ENCODE peak calls at places on chromosome 3, in ten cellular contexts. One of them, this sample, is unnamed.

GRCh38 chr3:173630849-173631248 is 233.3 kb downstream of the NLGN1 start:
- DNase-seq in substantia nigra: no peak
- DNase-seq in activated CD8-positive, alpha-beta memory T cell treated with anti-CD3 and anti-CD28 coated beads for 1 hour: no peak
- DNase-seq in non-pigmented ciliary epithelial cell: no peak
- DNase-seq in T-cell: no peak
- DNase-seq in Caki2: no peak
- DNase-seq in CD8-positive, alpha-beta T cell: no peak
- DNase-seq in ureter: no peak
- DNase-seq in right lobe of liver: no peak
- DNase-seq in HCEC 1CT: no peak
- DNase-seq in this sample: no peak

GRCh38 chr3:161389445-161390036 is 18.2 kb upstream of the SPTSSB start:
- DNase-seq in CD8-positive, alpha-beta T cell: no peak
- DNase-seq in T-cell: no peak
- DNase-seq in ureter: no peak
- DNase-seq in HCEC 1CT: no peak
- DNase-seq in activated CD8-positive, alpha-beta memory T cell treated with anti-CD3 and anti-CD28 coated beads for 1 hour: no peak
- DNase-seq in non-pigmented ciliary epithelial cell: no peak
- DNase-seq in Caki2: no peak
- DNase-seq in substantia nigra: no peak
- DNase-seq in right lobe of liver: no peak
- DNase-seq in this sample: no peak

GRCh38 chr3:186882881-186883685 is 40.6 kb downstream of the ADIPOQ start:
- DNase-seq in HCEC 1CT: peak
- DNase-seq in right lobe of liver: no peak
- DNase-seq in CD8-positive, alpha-beta T cell: no peak
- DNase-seq in substantia nigra: no peak
- DNase-seq in Caki2: peak
- DNase-seq in non-pigmented ciliary epithelial cell: peak
- DNase-seq in ureter: no peak
- DNase-seq in activated CD8-positive, alpha-beta memory T cell treated with anti-CD3 and anti-CD28 coated beads for 1 hour: no peak
- DNase-seq in T-cell: no peak
- DNase-seq in this sample: no peak

GRCh38 chr3:99708207-99708745 is 69.9 kb downstream of the COL8A1 start:
- DNase-seq in CD8-positive, alpha-beta T cell: no peak
- DNase-seq in right lobe of liver: no peak
- DNase-seq in ureter: no peak
- DNase-seq in Caki2: no peak
- DNase-seq in HCEC 1CT: no peak
- DNase-seq in T-cell: no peak
- DNase-seq in non-pigmented ciliary epithelial cell: no peak
- DNase-seq in activated CD8-positive, alpha-beta memory T cell treated with anti-CD3 and anti-CD28 coated beads for 1 hour: no peak
- DNase-seq in substantia nigra: no peak
- DNase-seq in this sample: no peak

GRCh38 chr3:101973163-101973505 is 123.8 kb downstream of the NFKBIZ start:
- DNase-seq in HCEC 1CT: no peak
- DNase-seq in Caki2: no peak
- DNase-seq in substantia nigra: no peak
- DNase-seq in ureter: no peak
- DNase-seq in non-pigmented ciliary epithelial cell: no peak
- DNase-seq in CD8-positive, alpha-beta T cell: no peak
- DNase-seq in T-cell: no peak
- DNase-seq in activated CD8-positive, alpha-beta memory T cell treated with anti-CD3 and anti-CD28 coated beads for 1 hour: no peak
- DNase-seq in right lobe of liver: no peak
- DNase-seq in this sample: no peak

GRCh38 chr3:104578558-104578957 is 788.2 kb upstream of the ALCAM start:
- DNase-seq in ureter: no peak
- DNase-seq in CD8-positive, alpha-beta T cell: no peak
- DNase-seq in non-pigmented ciliary epithelial cell: no peak
- DNase-seq in activated CD8-positive, alpha-beta memory T cell treated with anti-CD3 and anti-CD28 coated beads for 1 hour: no peak
- DNase-seq in right lobe of liver: no peak
- DNase-seq in Caki2: no peak
- DNase-seq in substantia nigra: no peak
- DNase-seq in HCEC 1CT: no peak
- DNase-seq in T-cell: no peak
- DNase-seq in this sample: no peak

GRCh38 chr3:129030611-129031010 is 29.5 kb downstream of the EFCC1 start:
- DNase-seq in HCEC 1CT: no peak
- DNase-seq in CD8-positive, alpha-beta T cell: no peak
- DNase-seq in right lobe of liver: no peak
- DNase-seq in non-pigmented ciliary epithelial cell: no peak
- DNase-seq in ureter: no peak
- DNase-seq in T-cell: no peak
- DNase-seq in Caki2: no peak
- DNase-seq in activated CD8-positive, alpha-beta memory T cell treated with anti-CD3 and anti-CD28 coated beads for 1 hour: no peak
- DNase-seq in substantia nigra: no peak
- DNase-seq in this sample: no peak

GRCh38 chr3:22045882-22046281 is 294.9 kb upstream of the ZNF385D start:
- DNase-seq in substantia nigra: no peak
- DNase-seq in right lobe of liver: no peak
- DNase-seq in Caki2: no peak
- DNase-seq in CD8-positive, alpha-beta T cell: no peak
- DNase-seq in ureter: no peak
- DNase-seq in T-cell: no peak
- DNase-seq in HCEC 1CT: no peak
- DNase-seq in activated CD8-positive, alpha-beta memory T cell treated with anti-CD3 and anti-CD28 coated beads for 1 hour: no peak
- DNase-seq in non-pigmented ciliary epithelial cell: no peak
- DNase-seq in this sample: no peak

GRCh38 chr3:5784656-5785055 is 597.1 kb downstream of the EDEM1 start:
- DNase-seq in ureter: no peak
- DNase-seq in CD8-positive, alpha-beta T cell: no peak
- DNase-seq in T-cell: no peak
- DNase-seq in right lobe of liver: no peak
- DNase-seq in substantia nigra: no peak
- DNase-seq in non-pigmented ciliary epithelial cell: no peak
- DNase-seq in Caki2: no peak
- DNase-seq in HCEC 1CT: no peak
- DNase-seq in activated CD8-positive, alpha-beta memory T cell treated with anti-CD3 and anti-CD28 coated beads for 1 hour: no peak
- DNase-seq in this sample: no peak

GRCh38 chr3:39414421-39414907 is 7.9 kb downstream of the RPSA start:
- DNase-seq in HCEC 1CT: no peak
- DNase-seq in ureter: peak
- DNase-seq in T-cell: no peak
- DNase-seq in activated CD8-positive, alpha-beta memory T cell treated with anti-CD3 and anti-CD28 coated beads for 1 hour: no peak
- DNase-seq in right lobe of liver: no peak
- DNase-seq in Caki2: no peak
- DNase-seq in substantia nigra: no peak
- DNase-seq in non-pigmented ciliary epithelial cell: no peak
- DNase-seq in CD8-positive, alpha-beta T cell: no peak
- DNase-seq in this sample: no peak

GRCh38 chr3:194158942-194159439 is 23.0 kb downstream of the HES1 start:
- DNase-seq in CD8-positive, alpha-beta T cell: no peak
- DNase-seq in activated CD8-positive, alpha-beta memory T cell treated with anti-CD3 and anti-CD28 coated beads for 1 hour: no peak
- DNase-seq in HCEC 1CT: no peak
- DNase-seq in ureter: peak
- DNase-seq in substantia nigra: no peak
- DNase-seq in right lobe of liver: no peak
- DNase-seq in Caki2: peak
- DNase-seq in non-pigmented ciliary epithelial cell: no peak
- DNase-seq in T-cell: no peak
- DNase-seq in this sample: no peak

GRCh38 chr3:142259359-142259758 is 34.0 kb upstream of the GK5 start:
- DNase-seq in substantia nigra: no peak
- DNase-seq in ureter: no peak
- DNase-seq in T-cell: no peak
- DNase-seq in HCEC 1CT: no peak
- DNase-seq in CD8-positive, alpha-beta T cell: no peak
- DNase-seq in Caki2: no peak
- DNase-seq in right lobe of liver: no peak
- DNase-seq in activated CD8-positive, alpha-beta memory T cell treated with anti-CD3 and anti-CD28 coated beads for 1 hour: no peak
- DNase-seq in non-pigmented ciliary epithelial cell: no peak
- DNase-seq in this sample: no peak

GRCh38 chr3:173652093-173652492 is 254.5 kb downstream of the NLGN1 start:
- DNase-seq in Caki2: no peak
- DNase-seq in substantia nigra: no peak
- DNase-seq in activated CD8-positive, alpha-beta memory T cell treated with anti-CD3 and anti-CD28 coated beads for 1 hour: no peak
- DNase-seq in CD8-positive, alpha-beta T cell: no peak
- DNase-seq in HCEC 1CT: no peak
- DNase-seq in right lobe of liver: no peak
- DNase-seq in ureter: no peak
- DNase-seq in T-cell: no peak
- DNase-seq in non-pigmented ciliary epithelial cell: no peak
- DNase-seq in this sample: no peak

GRCh38 chr3:21216598-21216997 is 534.4 kb downstream of the ZNF385D start:
- DNase-seq in HCEC 1CT: no peak
- DNase-seq in non-pigmented ciliary epithelial cell: no peak
- DNase-seq in T-cell: no peak
- DNase-seq in Caki2: no peak
- DNase-seq in substantia nigra: no peak
- DNase-seq in ureter: no peak
- DNase-seq in right lobe of liver: no peak
- DNase-seq in CD8-positive, alpha-beta T cell: no peak
- DNase-seq in activated CD8-positive, alpha-beta memory T cell treated with anti-CD3 and anti-CD28 coated beads for 1 hour: no peak
- DNase-seq in this sample: no peak

GRCh38 chr3:120528163-120528562 is 68.0 kb upstream of the NDUFB4 start:
- DNase-seq in T-cell: no peak
- DNase-seq in substantia nigra: no peak
- DNase-seq in non-pigmented ciliary epithelial cell: no peak
- DNase-seq in Caki2: no peak
- DNase-seq in HCEC 1CT: no peak
- DNase-seq in ureter: no peak
- DNase-seq in activated CD8-positive, alpha-beta memory T cell treated with anti-CD3 and anti-CD28 coated beads for 1 hour: no peak
- DNase-seq in CD8-positive, alpha-beta T cell: no peak
- DNase-seq in right lobe of liver: no peak
- DNase-seq in this sample: no peak

GRCh38 chr3:174325834-174326705 is 533.1 kb upstream of the NAALADL2 start:
- DNase-seq in Caki2: peak
- DNase-seq in HCEC 1CT: peak
- DNase-seq in T-cell: no peak
- DNase-seq in non-pigmented ciliary epithelial cell: no peak
- DNase-seq in activated CD8-positive, alpha-beta memory T cell treated with anti-CD3 and anti-CD28 coated beads for 1 hour: no peak
- DNase-seq in substantia nigra: no peak
- DNase-seq in ureter: no peak
- DNase-seq in right lobe of liver: no peak
- DNase-seq in CD8-positive, alpha-beta T cell: no peak
- DNase-seq in this sample: no peak

GRCh38 chr3:10816863-10817253 is 830 bp downstream of the SLC6A11 start:
- DNase-seq in HCEC 1CT: no peak
- DNase-seq in T-cell: no peak
- DNase-seq in Caki2: no peak
- DNase-seq in ureter: no peak
- DNase-seq in activated CD8-positive, alpha-beta memory T cell treated with anti-CD3 and anti-CD28 coated beads for 1 hour: no peak
- DNase-seq in CD8-positive, alpha-beta T cell: no peak
- DNase-seq in right lobe of liver: no peak
- DNase-seq in substantia nigra: no peak
- DNase-seq in non-pigmented ciliary epithelial cell: no peak
- DNase-seq in this sample: no peak

GRCh38 chr3:126130081-126130855 is 46.3 kb upstream of the SLC41A3 start:
- DNase-seq in non-pigmented ciliary epithelial cell: no peak
- DNase-seq in Caki2: no peak
- DNase-seq in HCEC 1CT: no peak
- DNase-seq in right lobe of liver: peak
- DNase-seq in activated CD8-positive, alpha-beta memory T cell treated with anti-CD3 and anti-CD28 coated beads for 1 hour: no peak
- DNase-seq in substantia nigra: no peak
- DNase-seq in ureter: peak
- DNase-seq in CD8-positive, alpha-beta T cell: no peak
- DNase-seq in T-cell: no peak
- DNase-seq in this sample: peak

GRCh38 chr3:185153861-185154629 is 1.2 kb upstream of the C3orf70 start:
- DNase-seq in right lobe of liver: no peak
- DNase-seq in CD8-positive, alpha-beta T cell: no peak
- DNase-seq in T-cell: no peak
- DNase-seq in substantia nigra: peak
- DNase-seq in non-pigmented ciliary epithelial cell: no peak
- DNase-seq in activated CD8-positive, alpha-beta memory T cell treated with anti-CD3 and anti-CD28 coated beads for 1 hour: no peak
- DNase-seq in ureter: no peak
- DNase-seq in Caki2: no peak
- DNase-seq in HCEC 1CT: no peak
- DNase-seq in this sample: no peak

This sample was measured in heart left ventricle.